ENCODE peak calls at places on chromosome 13, in seven cellular contexts. One of them, this sample, is unnamed.
A peak's percentile ranks its signal among the peaks of the same experiment; 100 is the strongest.

GRCh38 chr13:67224148-67224846 is 5.8 kb downstream of the PCDH9 start:
- DNase-seq in IMR-90: peak; percentile 82
- DNase-seq in body of pancreas: peak; percentile 77
- DNase-seq in fibroblast of pulmonary artery: peak; percentile 92
- DNase-seq in cardiac muscle cell: peak; percentile 86
- DNase-seq in mammary epithelial cell: peak; percentile 56
- DNase-seq in HepG2: peak; percentile 56
- DNase-seq in this sample: peak; percentile 46

GRCh38 chr13:19382111-19382510 is 179.2 kb downstream of the TPTE2 start:
- DNase-seq in IMR-90: no peak
- DNase-seq in body of pancreas: no peak
- DNase-seq in fibroblast of pulmonary artery: no peak
- DNase-seq in cardiac muscle cell: no peak
- DNase-seq in mammary epithelial cell: no peak
- DNase-seq in HepG2: no peak
- DNase-seq in this sample: no peak

GRCh38 chr13:81224502-81224833 is 883.5 kb upstream of the SPRY2 start:
- DNase-seq in IMR-90: no peak
- DNase-seq in body of pancreas: no peak
- DNase-seq in fibroblast of pulmonary artery: no peak
- DNase-seq in cardiac muscle cell: no peak
- DNase-seq in mammary epithelial cell: no peak
- DNase-seq in HepG2: no peak
- DNase-seq in this sample: no peak

GRCh38 chr13:42047561-42048322 is 706 bp upstream of the DGKH start:
- DNase-seq in IMR-90: peak; percentile 70
- DNase-seq in body of pancreas: peak; percentile 38
- DNase-seq in fibroblast of pulmonary artery: peak; percentile 74
- DNase-seq in cardiac muscle cell: peak; percentile 57
- DNase-seq in mammary epithelial cell: peak; percentile 77
- DNase-seq in HepG2: no peak
- DNase-seq in this sample: peak; percentile 60

GRCh38 chr13:49791753-49792549 is 531 bp downstream of the KPNA3 start:
- DNase-seq in IMR-90: peak; percentile 36
- DNase-seq in body of pancreas: peak; percentile 49
- DNase-seq in fibroblast of pulmonary artery: peak; percentile 35
- DNase-seq in cardiac muscle cell: peak; percentile 49
- DNase-seq in mammary epithelial cell: peak; percentile 46
- DNase-seq in HepG2: no peak
- DNase-seq in this sample: peak; percentile 68

GRCh38 chr13:42048625-42049453 is at the start of gene DGKH:
- DNase-seq in IMR-90: peak; percentile 78
- DNase-seq in body of pancreas: peak; percentile 81
- DNase-seq in fibroblast of pulmonary artery: peak; percentile 77
- DNase-seq in cardiac muscle cell: peak; percentile 83
- DNase-seq in mammary epithelial cell: peak; percentile 80
- DNase-seq in HepG2: no peak
- DNase-seq in this sample: peak; percentile 63

GRCh38 chr13:78192721-78193120 is 274.1 kb upstream of the EDNRB start:
- DNase-seq in IMR-90: peak; percentile 79
- DNase-seq in body of pancreas: no peak
- DNase-seq in fibroblast of pulmonary artery: peak; percentile 10
- DNase-seq in cardiac muscle cell: no peak
- DNase-seq in mammary epithelial cell: no peak
- DNase-seq in HepG2: no peak
- DNase-seq in this sample: no peak

GRCh38 chr13:23790591-23791170 is 98.5 kb downstream of the MIPEP start:
- DNase-seq in IMR-90: peak; percentile 82
- DNase-seq in body of pancreas: no peak
- DNase-seq in fibroblast of pulmonary artery: peak; percentile 85
- DNase-seq in cardiac muscle cell: no peak
- DNase-seq in mammary epithelial cell: no peak
- DNase-seq in HepG2: no peak
- DNase-seq in this sample: no peak

GRCh38 chr13:99439048-99439447 is 62.2 kb upstream of the TM9SF2 start:
- DNase-seq in IMR-90: no peak
- DNase-seq in body of pancreas: no peak
- DNase-seq in fibroblast of pulmonary artery: no peak
- DNase-seq in cardiac muscle cell: peak; percentile 30
- DNase-seq in mammary epithelial cell: no peak
- DNase-seq in HepG2: no peak
- DNase-seq in this sample: no peak

GRCh38 chr13:50376895-50377575 is 361.8 kb downstream of the KCNRG start:
- DNase-seq in IMR-90: no peak
- DNase-seq in body of pancreas: no peak
- DNase-seq in fibroblast of pulmonary artery: no peak
- DNase-seq in cardiac muscle cell: no peak
- DNase-seq in mammary epithelial cell: no peak
- DNase-seq in HepG2: peak; percentile 15
- DNase-seq in this sample: no peak

GRCh38 chr13:50543767-50544166 is 299.7 kb downstream of the DLEU7 start:
- DNase-seq in IMR-90: peak; percentile 91
- DNase-seq in body of pancreas: no peak
- DNase-seq in fibroblast of pulmonary artery: peak; percentile 72
- DNase-seq in cardiac muscle cell: no peak
- DNase-seq in mammary epithelial cell: no peak
- DNase-seq in HepG2: no peak
- DNase-seq in this sample: no peak

GRCh38 chr13:27372896-27373295 is 51.5 kb upstream of the GTF3A start:
- DNase-seq in IMR-90: peak; percentile 16
- DNase-seq in body of pancreas: peak; percentile 85
- DNase-seq in fibroblast of pulmonary artery: peak; percentile 18
- DNase-seq in cardiac muscle cell: peak; percentile 27
- DNase-seq in mammary epithelial cell: no peak
- DNase-seq in HepG2: peak; percentile 68
- DNase-seq in this sample: no peak

DNA sequence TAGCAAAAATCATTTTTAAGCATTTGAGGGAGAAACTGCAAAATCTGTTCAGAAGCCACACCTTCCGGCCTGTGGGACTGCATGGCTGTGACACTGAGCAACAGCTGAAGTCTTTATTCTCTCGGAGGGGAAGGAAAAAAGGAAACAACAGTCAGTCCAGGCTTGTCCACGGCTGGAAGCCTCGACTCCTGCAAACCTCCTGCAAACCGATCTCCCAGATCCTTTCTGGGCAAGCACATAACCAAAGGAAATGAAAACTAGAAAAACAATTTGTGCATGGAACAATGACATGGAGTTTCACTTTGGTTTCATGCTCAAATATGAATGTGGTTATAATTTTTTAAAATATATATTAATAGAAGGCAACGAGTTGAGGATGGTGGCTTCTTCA is 1.0 kb downstream of the COL4A1 start:
- DNase-seq in IMR-90: no peak
- DNase-seq in body of pancreas: no peak
- DNase-seq in fibroblast of pulmonary artery: peak; percentile 62
- DNase-seq in cardiac muscle cell: no peak
- DNase-seq in mammary epithelial cell: no peak
- DNase-seq in HepG2: no peak
- DNase-seq in this sample: no peak
- H3K4me3 ChIP-seq in IMR-90: peak overlapping the region; percentile 84
- H3K4me3 ChIP-seq in body of pancreas: no peak overlapping the region
- H3K4me3 ChIP-seq in fibroblast of pulmonary artery: peak overlapping the region; percentile 87
- H3K4me3 ChIP-seq in cardiac muscle cell: peak overlapping the region; percentile 71
- H3K4me3 ChIP-seq in mammary epithelial cell: peak overlapping the region; percentile 68
- H3K4me3 ChIP-seq in HepG2: no peak overlapping the region
- H3K4me3 ChIP-seq in this sample: no peak overlapping the region

GRCh38 chr13:110616103-110617101 is 1.1 kb downstream of the NAXD start:
- DNase-seq in IMR-90: peak; percentile 72
- DNase-seq in body of pancreas: peak; percentile 41
- DNase-seq in fibroblast of pulmonary artery: peak; percentile 38
- DNase-seq in cardiac muscle cell: no peak
- DNase-seq in mammary epithelial cell: peak; percentile 74
- DNase-seq in HepG2: peak; percentile 26
- DNase-seq in this sample: peak; percentile 74

GRCh38 chr13:110618780-110619179 is 3.4 kb downstream of the NAXD start:
- DNase-seq in IMR-90: no peak
- DNase-seq in body of pancreas: no peak
- DNase-seq in fibroblast of pulmonary artery: no peak
- DNase-seq in cardiac muscle cell: no peak
- DNase-seq in mammary epithelial cell: no peak
- DNase-seq in HepG2: no peak
- DNase-seq in this sample: no peak

GRCh38 chr13:110617326-110618072 is 2.2 kb downstream of the NAXD start:
- DNase-seq in IMR-90: peak; percentile 97
- DNase-seq in body of pancreas: peak; percentile 74
- DNase-seq in fibroblast of pulmonary artery: peak; percentile 84
- DNase-seq in cardiac muscle cell: no peak
- DNase-seq in mammary epithelial cell: peak; percentile 44
- DNase-seq in HepG2: peak; percentile 43
- DNase-seq in this sample: no peak

GRCh38 chr13:110620596-110620995 is 5.3 kb downstream of the NAXD start:
- DNase-seq in IMR-90: no peak
- DNase-seq in body of pancreas: no peak
- DNase-seq in fibroblast of pulmonary artery: no peak
- DNase-seq in cardiac muscle cell: no peak
- DNase-seq in mammary epithelial cell: no peak
- DNase-seq in HepG2: no peak
- DNase-seq in this sample: no peak

GRCh38 chr13:110618167-110618566 is 2.8 kb downstream of the NAXD start:
- DNase-seq in IMR-90: no peak
- DNase-seq in body of pancreas: no peak
- DNase-seq in fibroblast of pulmonary artery: no peak
- DNase-seq in cardiac muscle cell: no peak
- DNase-seq in mammary epithelial cell: no peak
- DNase-seq in HepG2: no peak
- DNase-seq in this sample: no peak
- TF ChIP-seq CTCF in IMR-90: no peak
- TF ChIP-seq CTCF in body of pancreas: no peak
- TF ChIP-seq CTCF in fibroblast of pulmonary artery: no peak
- TF ChIP-seq CTCF in cardiac muscle cell: no peak
- TF ChIP-seq CTCF in mammary epithelial cell: no peak
- TF ChIP-seq CTCF in HepG2: no peak
- TF ChIP-seq CTCF in this sample: no peak

GRCh38 chr13:29849071-29849541 is 1.3 kb downstream of the UBL3 start:
- DNase-seq in IMR-90: peak; percentile 22
- DNase-seq in body of pancreas: peak; percentile 22
- DNase-seq in fibroblast of pulmonary artery: peak; percentile 27
- DNase-seq in cardiac muscle cell: peak; percentile 35
- DNase-seq in mammary epithelial cell: peak; percentile 53
- DNase-seq in HepG2: peak; percentile 13
- DNase-seq in this sample: peak; percentile 37

GRCh38 chr13:29852464-29853054 is 2.1 kb upstream of the UBL3 start:
- DNase-seq in IMR-90: peak; percentile 30
- DNase-seq in body of pancreas: no peak
- DNase-seq in fibroblast of pulmonary artery: no peak
- DNase-seq in cardiac muscle cell: no peak
- DNase-seq in mammary epithelial cell: no peak
- DNase-seq in HepG2: no peak
- DNase-seq in this sample: no peak

GRCh38 chr13:29849731-29850212 is 645 bp downstream of the UBL3 start:
- DNase-seq in IMR-90: peak; percentile 71
- DNase-seq in body of pancreas: peak; percentile 74
- DNase-seq in fibroblast of pulmonary artery: peak; percentile 50
- DNase-seq in cardiac muscle cell: peak; percentile 76
- DNase-seq in mammary epithelial cell: peak; percentile 69
- DNase-seq in HepG2: peak; percentile 33
- DNase-seq in this sample: no peak

GRCh38 chr13:29853131-29853530 is 2.7 kb upstream of the UBL3 start:
- DNase-seq in IMR-90: no peak
- DNase-seq in body of pancreas: no peak
- DNase-seq in fibroblast of pulmonary artery: no peak
- DNase-seq in cardiac muscle cell: no peak
- DNase-seq in mammary epithelial cell: no peak
- DNase-seq in HepG2: no peak
- DNase-seq in this sample: no peak

GRCh38 chr13:29850213-29850898 is at the start of gene UBL3:
- DNase-seq in IMR-90: peak; percentile 95
- DNase-seq in body of pancreas: peak; percentile 97
- DNase-seq in fibroblast of pulmonary artery: peak; percentile 97
- DNase-seq in cardiac muscle cell: peak; percentile 97
- DNase-seq in mammary epithelial cell: peak; percentile 95
- DNase-seq in HepG2: peak; percentile 90
- DNase-seq in this sample: peak; percentile 96
- H3K4me3 ChIP-seq in IMR-90: peak within 1 kb of the TSS; percentile 81
- H3K4me3 ChIP-seq in body of pancreas: peak within 1 kb of the TSS; percentile 80
- H3K4me3 ChIP-seq in fibroblast of pulmonary artery: peak within 1 kb of the TSS; percentile 85
- H3K4me3 ChIP-seq in cardiac muscle cell: peak within 1 kb of the TSS; percentile 97
- H3K4me3 ChIP-seq in mammary epithelial cell: peak within 1 kb of the TSS; percentile 83
- H3K4me3 ChIP-seq in HepG2: peak within 1 kb of the TSS; percentile 96
- H3K4me3 ChIP-seq in this sample: peak within 1 kb of the TSS; percentile 87

GRCh38 chr13:29733069-29733700 is 117.2 kb downstream of the UBL3 start:
- DNase-seq in IMR-90: no peak
- DNase-seq in body of pancreas: no peak
- DNase-seq in fibroblast of pulmonary artery: no peak
- DNase-seq in cardiac muscle cell: no peak
- DNase-seq in mammary epithelial cell: peak; percentile 56
- DNase-seq in HepG2: no peak
- DNase-seq in this sample: no peak

DNA sequence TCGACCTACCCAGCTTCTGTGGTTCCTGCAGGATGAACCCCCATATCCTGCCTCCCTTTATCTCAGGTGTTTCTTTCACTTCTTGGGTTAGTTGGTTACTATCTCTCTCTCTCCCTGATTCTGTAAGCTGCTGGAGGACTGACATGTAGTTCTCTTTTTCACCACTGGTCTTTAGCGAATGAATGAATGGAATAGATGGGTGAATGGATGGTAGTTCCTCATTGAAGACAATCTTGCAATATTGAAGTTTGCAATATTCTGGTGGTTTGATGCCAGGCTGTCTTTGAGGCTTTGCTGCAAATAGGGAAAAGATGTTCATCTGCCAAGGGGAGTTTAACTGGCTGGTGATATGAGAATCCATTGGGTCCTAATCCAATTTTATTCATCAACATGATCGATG is 120.2 kb downstream of the UBL3 start:
- DNase-seq in IMR-90: no peak
- DNase-seq in body of pancreas: no peak
- DNase-seq in fibroblast of pulmonary artery: no peak
- DNase-seq in cardiac muscle cell: no peak
- DNase-seq in mammary epithelial cell: no peak
- DNase-seq in HepG2: no peak
- DNase-seq in this sample: no peak
- TF ChIP-seq CTCF in IMR-90: no peak
- TF ChIP-seq CTCF in body of pancreas: no peak
- TF ChIP-seq CTCF in fibroblast of pulmonary artery: peak; percentile 5
- TF ChIP-seq CTCF in cardiac muscle cell: no peak
- TF ChIP-seq CTCF in mammary epithelial cell: peak; percentile 17
- TF ChIP-seq CTCF in HepG2: no peak
- TF ChIP-seq CTCF in this sample: no peak

GRCh38 chr13:30016398-30016797 is 166.0 kb upstream of the UBL3 start:
- DNase-seq in IMR-90: no peak
- DNase-seq in body of pancreas: no peak
- DNase-seq in fibroblast of pulmonary artery: no peak
- DNase-seq in cardiac muscle cell: no peak
- DNase-seq in mammary epithelial cell: no peak
- DNase-seq in HepG2: no peak
- DNase-seq in this sample: no peak
- H3K4me3 ChIP-seq in IMR-90: no peak overlapping the region
- H3K4me3 ChIP-seq in body of pancreas: no peak overlapping the region
- H3K4me3 ChIP-seq in fibroblast of pulmonary artery: no peak overlapping the region
- H3K4me3 ChIP-seq in cardiac muscle cell: no peak overlapping the region
- H3K4me3 ChIP-seq in mammary epithelial cell: no peak overlapping the region
- H3K4me3 ChIP-seq in HepG2: no peak overlapping the region
- H3K4me3 ChIP-seq in this sample: no peak overlapping the region

This sample was measured in GM12865.